ENCODE peak calls at places on chromosomes 6 and 20, in five cellular contexts. Y is NCI-H1694 treated with DMSO at 0.1 percent for 48 hours; G is stimulated activated naive B cell treated with anti-CD40 and anti-IgM and Interleukin-4, amounts not matched to agents 10 μg/mL and 1 μg/mL and 100 μg/mL, for 72 hours; D is activated naive CD8-positive, alpha-beta T cell treated with anti-CD3 and anti-CD28 coated beads, Interleukin-2, amount 50 U/mL, for 24 hours; P is EH. M is an unnamed sample.

GRCh38 chr6:91438570-91438969 is 851.7 kb upstream of the MAP3K7 start:
- DNase-seq in Y (no peak), G (no peak), D (no peak), P (no peak), M (no peak)

GRCh38 chr6:166307082-166307980 is 861 bp downstream of the PRR18 start:
- DNase-seq in Y (no peak), G (no peak), D (no peak), P (no peak), M (peak; percentile 45)

GRCh38 chr6:38068854-38069253 is 249.3 kb downstream of the ZFAND3 start:
- DNase-seq in Y (peak; percentile 51), G (no peak), D (no peak), P (peak; percentile 22), M (no peak)

GRCh38 chr6:710601-711571 is 17.9 kb upstream of the EXOC2 start:
- DNase-seq in Y (no peak), G (peak; percentile 43), D (peak; percentile 63), P (peak; percentile 81), M (peak; percentile 77)

GRCh38 chr20:50508171-50508761 is 1.9 kb upstream of the PTPN1 start:
- DNase-seq in Y (no peak), G (no peak), D (no peak), P (peak; percentile 68), M (no peak)

GRCh38 chr6:21386744-21387143 is 206.8 kb upstream of the SOX4 start:
- DNase-seq in Y (no peak), G (no peak), D (no peak), P (no peak), M (no peak)

GRCh38 chr6:92690997-92691599 is 728.3 kb downstream of the EPHA7 start:
- DNase-seq in Y (no peak), G (no peak), D (no peak), P (no peak), M (no peak)

GRCh38 chr6:46900266-46900665 is 21.5 kb downstream of the ADGRF5 start:
- DNase-seq in Y (no peak), G (no peak), D (no peak), P (no peak), M (no peak)

GRCh38 chr20:38098952-38099351 is 65.4 kb downstream of the RPRD1B start:
- DNase-seq in Y (no peak), G (no peak), D (no peak), P (peak; percentile 27), M (no peak)

GRCh38 chr20:25065044-25065624 is 7.2 kb upstream of the ACSS1 start:
- DNase-seq in Y (no peak), G (no peak), D (no peak), P (no peak), M (no peak)

GRCh38 chr6:17703256-17703694 is 3.5 kb downstream of the NUP153 start:
- DNase-seq in Y (no peak), G (peak; percentile 4), D (no peak), P (peak; percentile 84), M (peak; percentile 16)

M was measured in GM06990.